ENCODE peak calls at places on chromosomes 12 and 14, in five cellular contexts. U is lung microvascular endothelial cell; V is HS-27A; J is brain microvascular endothelial cell; E is CD4-positive, CD25-positive, alpha-beta regulatory T cell. D is an unnamed sample.

GRCh38 chr14:104149617-104150141 is 11.3 kb downstream of the KIF26A start:
- DNase-seq in V (no peak), E (no peak), U (peak), J (no peak), D (peak)

GRCh38 chr14:24713404-24713803 is 79.4 kb upstream of the GZMB start:
- DNase-seq in J (no peak), E (no peak), U (no peak), V (no peak), D (no peak)

GRCh38 chr12:98741615-98742265 is 96.7 kb downstream of the APAF1 start:
- DNase-seq in E (no peak), U (no peak), V (no peak), J (no peak), D (no peak)

GRCh38 chr12:130463259-130463658 is 125.6 kb downstream of the PIWIL1 start:
- DNase-seq in U (no peak), E (no peak), V (no peak), J (no peak), D (no peak)

GRCh38 chr12:76455582-76456345 is 103.8 kb downstream of the OSBPL8 start:
- DNase-seq in V (peak), J (peak), U (peak), E (no peak), D (peak)

GRCh38 chr12:102879144-102879763 is 37.8 kb downstream of the PAH start:
- DNase-seq in V (peak), J (peak), U (peak), E (no peak), D (peak)

GRCh38 chr12:57850924-57851323 is 4.4 kb upstream of the CTDSP2 start:
- DNase-seq in V (no peak), U (no peak), E (no peak), J (no peak), D (no peak)

GRCh38 chr12:42296503-42297109 is 29.3 kb downstream of the ZCRB1 start:
- DNase-seq in E (no peak), J (no peak), U (peak), V (no peak), D (no peak)